ENCODE peak calls at places on chromosomes 2 and 18, in six cellular contexts. R is glutamatergic neuron, T is astrocyte of the spinal cord, B is HFF-Myc, F is type B pancreatic cell, Z is AG04450. I is an unnamed sample.

GRCh38 chr2:66170681-66171234 is 264.2 kb upstream of the MEIS1 start:
- DNase-seq in R (no peak), T (no peak), B (no peak), F (no peak), Z (no peak), I (no peak)

GRCh38 chr2:190835303-190835930 is 45.2 kb upstream of the GLS start:
- DNase-seq in R (no peak), T (peak; percentile 91), B (no peak), F (no peak), Z (peak; percentile 77), I (no peak)

GRCh38 chr2:181457741-181458425 is 697 bp downstream of the ITGA4 start:
- DNase-seq in R (peak; percentile 47), T (peak; percentile 52), B (peak; percentile 33), F (peak; percentile 68), Z (peak; percentile 7), I (no peak)

GRCh38 chr2:513981-514706 is 163.1 kb downstream of the TMEM18 start:
- DNase-seq in R (no peak), T (no peak), B (no peak), F (no peak), Z (no peak), I (no peak)

GRCh38 chr2:192655916-192656315 is 461.2 kb upstream of the TMEFF2 start:
- DNase-seq in R (no peak), T (no peak), B (no peak), F (no peak), Z (no peak), I (no peak)

GRCh38 chr2:177881921-177882320 is 190.7 kb downstream of the PDE11A start:
- DNase-seq in R (no peak), T (no peak), B (no peak), F (no peak), Z (no peak), I (no peak)

GRCh38 chr2:46326231-46326980 is 29.2 kb downstream of the EPAS1 start:
- DNase-seq in R (no peak), T (no peak), B (no peak), F (no peak), Z (no peak), I (no peak)

GRCh38 chr2:109173311-109174171 is 44.5 kb downstream of the SH3RF3 start:
- DNase-seq in R (no peak), T (peak; percentile 94), B (no peak), F (no peak), Z (peak; percentile 66), I (no peak)

GRCh38 chr2:43460611-43461396 is 135.0 kb downstream of the THADA start:
- DNase-seq in R (no peak), T (no peak), B (no peak), F (no peak), Z (no peak), I (no peak)

GRCh38 chr2:229243880-229244560 is 27.1 kb downstream of the PID1 start:
- DNase-seq in R (no peak), T (no peak), B (no peak), F (no peak), Z (no peak), I (no peak)

GRCh38 chr2:241011296-241011600 is 12.8 kb downstream of the SNED1 start:
- DNase-seq in R (no peak), T (no peak), B (no peak), F (peak; percentile 47), Z (no peak), I (no peak)

GRCh38 chr18:74760026-74760425 is 162.4 kb downstream of the ZNF407 start:
- DNase-seq in R (no peak), T (no peak), B (no peak), F (no peak), Z (no peak), I (no peak)

GRCh38 chr2:141508806-141509595 is 621.8 kb downstream of the LRP1B start:
- DNase-seq in R (no peak), T (no peak), B (no peak), F (no peak), Z (no peak), I (no peak)

GRCh38 chr2:11398710-11399109 is 54.3 kb upstream of the ROCK2 start:
- DNase-seq in R (no peak), T (no peak), B (no peak), F (no peak), Z (no peak), I (no peak)

GRCh38 chr2:239102266-239102665 is 254.4 kb downstream of the TWIST2 start:
- DNase-seq in R (no peak), T (no peak), B (no peak), F (no peak), Z (no peak), I (no peak)

GRCh38 chr2:36407403-36407802 is 51.8 kb downstream of the CRIM1 start:
- DNase-seq in R (no peak), T (no peak), B (no peak), F (no peak), Z (no peak), I (no peak)

GRCh38 chr2:201465524-201465971 is 14.0 kb downstream of the STRADB start:
- DNase-seq in R (peak; percentile 67), T (peak; percentile 29), B (no peak), F (no peak), Z (no peak), I (no peak)

GRCh38 chr2:201460532-201460931 is 9.0 kb downstream of the STRADB start:
- DNase-seq in R (no peak), T (no peak), B (no peak), F (no peak), Z (no peak), I (no peak)

GRCh38 chr2:201467666-201468065 is 16.1 kb downstream of the STRADB start:
- DNase-seq in R (no peak), T (peak; percentile 15), B (no peak), F (no peak), Z (no peak), I (no peak)

GRCh38 chr2:201466050-201466660 is 14.6 kb downstream of the STRADB start:
- DNase-seq in R (no peak), T (peak; percentile 89), B (peak; percentile 71), F (no peak), Z (no peak), I (no peak)

GRCh38 chr2:201464547-201464946 is 13.0 kb downstream of the STRADB start:
- DNase-seq in R (no peak), T (no peak), B (no peak), F (no peak), Z (no peak), I (no peak)
- TF ChIP-seq CTCF in R (no peak), T (no peak), B (no peak), F (no peak), Z (no peak), I (no peak)

GRCh38 chr2:128177315-128177714 is 86.3 kb downstream of the UGGT1 start:
- DNase-seq in R (no peak), T (no peak), B (no peak), F (no peak), Z (no peak), I (no peak)

GRCh38 chr2:128179461-128179755 is 88.4 kb downstream of the UGGT1 start:
- DNase-seq in R (no peak), T (no peak), B (no peak), F (no peak), Z (no peak), I (no peak)

GRCh38 chr2:128180031-128180430 is 89.0 kb downstream of the UGGT1 start:
- DNase-seq in R (no peak), T (no peak), B (no peak), F (no peak), Z (no peak), I (no peak)

GRCh38 chr2:128178144-128178649 is 87.2 kb downstream of the UGGT1 start:
- DNase-seq in R (no peak), T (no peak), B (no peak), F (no peak), Z (no peak), I (no peak)

DNA sequence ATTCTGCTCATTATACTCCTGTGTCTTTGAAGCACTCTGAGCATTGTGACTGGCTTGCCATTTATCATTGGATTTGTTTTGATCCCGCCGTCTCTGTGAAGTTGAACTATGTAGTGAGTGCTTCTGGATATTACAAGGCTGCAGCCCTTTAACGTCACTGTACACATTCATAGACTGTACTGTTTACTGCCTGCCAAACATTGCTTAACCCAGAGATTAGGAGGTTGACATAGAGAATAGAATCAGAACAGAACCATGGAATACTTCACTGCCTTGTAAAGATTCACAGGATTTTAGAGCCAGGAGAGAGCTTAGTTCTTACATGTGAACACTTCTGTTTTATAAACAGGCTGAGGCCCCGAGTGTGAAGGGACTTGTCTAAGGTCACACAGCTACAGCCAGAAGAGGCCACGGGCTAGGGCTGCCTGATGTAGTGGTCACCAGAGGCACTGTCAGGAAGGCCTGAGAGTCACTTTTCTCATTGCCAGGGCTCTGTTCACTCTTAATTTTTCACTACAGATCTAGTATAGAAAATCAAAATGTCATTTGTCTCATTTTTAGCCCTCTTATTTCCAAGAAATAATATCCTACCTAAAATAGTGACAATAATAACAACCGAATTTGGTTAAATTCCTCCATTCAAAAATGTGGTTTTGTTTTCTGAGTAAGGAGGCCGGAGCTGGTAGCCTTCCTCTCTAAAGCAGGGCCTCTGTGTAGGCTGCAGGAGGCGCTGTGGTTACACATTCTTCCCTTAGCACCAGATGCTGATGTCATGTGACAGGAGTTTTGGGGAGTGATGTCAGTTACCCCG is 87.9 kb downstream of the UGGT1 start:
- DNase-seq in R (peak; percentile 68), T (peak; percentile 68), B (peak; percentile 22), F (no peak), Z (peak; percentile 67), I (no peak)
- TF ChIP-seq CTCF in R (peak; percentile 74), T (peak; percentile 93), B (peak; percentile 87), F (peak; percentile 82), Z (peak; percentile 92), I (peak; percentile 84)

GRCh38 chr18:53153281-53153680 is 813.3 kb downstream of the DCC start:
- DNase-seq in R (peak; percentile 73), T (no peak), B (no peak), F (no peak), Z (no peak), I (no peak)
- TF ChIP-seq CTCF in R (peak; percentile 79), T (peak; percentile 26), B (peak; percentile 5), F (peak; percentile 77), Z (no peak), I (peak; percentile 27)

GRCh38 chr2:136135462-136135861 is 17.5 kb upstream of the CXCR4 start:
- DNase-seq in R (no peak), T (no peak), B (no peak), F (no peak), Z (no peak), I (no peak)

GRCh38 chr2:136139601-136140000 is 21.7 kb upstream of the CXCR4 start:
- DNase-seq in R (no peak), T (no peak), B (no peak), F (no peak), Z (no peak), I (no peak)

GRCh38 chr2:136137982-136138381 is 20.0 kb upstream of the CXCR4 start:
- DNase-seq in R (no peak), T (no peak), B (no peak), F (no peak), Z (no peak), I (no peak)

GRCh38 chr2:136135924-136136906 is 18.3 kb upstream of the CXCR4 start:
- DNase-seq in R (no peak), T (no peak), B (no peak), F (no peak), Z (no peak), I (no peak)

GRCh38 chr2:136136921-136137320 is 19.0 kb upstream of the CXCR4 start:
- DNase-seq in R (no peak), T (no peak), B (no peak), F (no peak), Z (no peak), I (no peak)
- TF ChIP-seq CTCF in R (no peak), T (no peak), B (no peak), F (no peak), Z (no peak), I (no peak)

GRCh38 chr2:27954771-27955384 is 64.3 kb downstream of the BABAM2 start:
- DNase-seq in R (no peak), T (peak; percentile 96), B (peak; percentile 91), F (no peak), Z (peak; percentile 95), I (peak; percentile 97)
- TF ChIP-seq CTCF in R (no peak), T (peak; percentile 42), B (peak; percentile 28), F (no peak), Z (peak; percentile 49), I (peak; percentile 37)